ENCODE peak calls at places on chromosomes 4 and X, in eight cellular contexts. I is fibroblast of mammary gland; S is CD8-positive, alpha-beta T cell; J is kidney; X is endothelial cell of umbilical vein; Q is spleen; V is choroid plexus epithelial cell; U is right lobe of liver. E is an unnamed sample.

GRCh38 chrX:106963111-106963510 is 36.9 kb downstream of the MORC4 start:
- DNase-seq in S (no peak), Q (no peak), I (no peak), X (no peak), U (no peak), V (no peak), J (no peak), E (no peak)

GRCh38 chr4:112516401-112517066 is 554 bp upstream of the NEUROG2 start:
- DNase-seq in Q (no peak), I (no peak), V (no peak), J (peak; percentile 48), U (no peak), X (no peak), S (no peak), E (no peak)

GRCh38 chr4:83128235-83128929 is 13.9 kb upstream of the PLAC8 start:
- DNase-seq in J (no peak), Q (no peak), S (no peak), X (no peak), I (peak; percentile 89), U (no peak), V (peak; percentile 96), E (peak; percentile 43)

GRCh38 chr4:90071289-90072235 is 55.6 kb upstream of the CCSER1 start:
- DNase-seq in Q (no peak), I (no peak), S (no peak), V (no peak), J (no peak), U (no peak), X (no peak), E (no peak)

GRCh38 chrX:2848806-2849420 is 20.2 kb downstream of the GYG2 start:
- DNase-seq in Q (no peak), V (peak; percentile 76), J (no peak), U (no peak), X (no peak), S (no peak), I (peak; percentile 23), E (no peak)

GRCh38 chrX:150465856-150466775 is 102.3 kb upstream of the MTM1 start:
- DNase-seq in U (no peak), Q (no peak), J (no peak), S (no peak), V (no peak), X (no peak), I (no peak), E (no peak)

GRCh38 chr4:115361781-115362180 is 248.4 kb upstream of the NDST4 start:
- DNase-seq in I (peak; percentile 22), Q (no peak), U (no peak), S (no peak), V (peak; percentile 16), J (no peak), X (no peak), E (no peak)

GRCh38 chrX:45801554-45801953 is 600.9 kb upstream of the DIPK2B start:
- DNase-seq in J (no peak), Q (no peak), S (no peak), V (peak; percentile 74), I (peak; percentile 65), X (peak; percentile 43), U (no peak), E (no peak)

GRCh38 chr4:56468097-56468422 is 643 bp downstream of the SRP72 start:
- DNase-seq in X (peak; percentile 67), I (peak; percentile 31), U (peak; percentile 55), S (no peak), V (peak; percentile 52), J (no peak), Q (no peak), E (no peak)

DNA sequence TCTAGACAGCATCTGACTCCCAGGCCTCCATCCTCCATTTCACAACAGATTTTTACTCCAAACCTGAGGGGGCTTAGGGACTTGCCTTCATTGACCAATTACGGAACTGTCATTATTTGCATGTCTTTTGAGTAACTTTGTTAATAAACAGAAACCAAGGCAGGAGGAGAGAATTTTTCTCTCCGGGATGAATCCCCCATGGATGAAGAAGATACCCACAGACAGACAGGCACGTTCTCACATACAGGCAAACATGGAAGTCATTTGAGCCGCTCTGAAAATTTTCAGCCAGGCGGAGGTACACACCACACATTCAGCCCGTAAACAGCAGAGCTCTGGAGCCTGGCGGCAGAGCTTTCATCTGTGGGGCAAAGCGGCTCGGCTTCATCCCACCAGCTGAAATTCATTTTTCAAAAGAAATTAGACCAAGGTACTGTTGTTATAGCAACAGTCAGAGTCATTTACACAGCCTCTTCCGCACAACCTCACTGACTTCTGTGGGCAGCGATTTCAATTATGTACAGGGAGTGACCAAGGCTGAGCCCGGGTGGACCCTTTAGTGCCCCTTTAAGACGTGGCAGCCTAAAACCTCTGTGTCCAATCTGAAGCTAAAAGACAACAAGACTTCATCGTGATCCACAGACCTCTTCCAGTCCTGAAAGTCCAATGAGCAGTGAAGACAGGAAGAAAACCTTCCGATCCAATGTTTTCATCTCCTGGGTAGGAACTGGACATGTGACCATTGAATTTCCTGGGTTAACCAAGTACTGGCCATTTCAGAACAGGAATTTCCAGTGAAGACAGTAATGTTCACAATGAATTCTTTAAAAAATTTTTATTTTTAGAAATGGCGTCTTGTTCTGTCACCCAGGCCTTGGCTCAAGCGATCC is 237.0 kb downstream of the MGST2 start:
- DNase-seq in U (no peak), S (no peak), X (no peak), I (peak; percentile 33), V (peak; percentile 40), Q (no peak), J (no peak), E (no peak)
- H3K4me3 ChIP-seq in U (peak overlapping the region; percentile 26), S (no peak overlapping the region), X (no peak overlapping the region), I (peak overlapping the region; percentile 43), V (peak overlapping the region; percentile 47), Q (no peak overlapping the region), J (peak overlapping the region; percentile 85), E (no peak overlapping the region)

GRCh38 chrX:100615015-100615414 is 21.6 kb downstream of the TSPAN6 start:
- DNase-seq in V (peak; percentile 86), X (peak; percentile 74), I (peak; percentile 75), U (peak; percentile 49), S (no peak), J (no peak), Q (no peak), E (no peak)
- TF ChIP-seq CTCF in V (peak; percentile 76), X (peak; percentile 60), I (peak; percentile 77), U (peak; percentile 54), S (no peak), J (peak; percentile 24), Q (peak; percentile 23), E (no peak)

GRCh38 chr4:103567591-103567990 is 152.2 kb downstream of the TACR3 start:
- DNase-seq in U (no peak), I (no peak), V (no peak), Q (no peak), S (no peak), X (no peak), J (no peak), E (no peak)
- H3K4me3 ChIP-seq in U (no peak overlapping the region), I (no peak overlapping the region), V (no peak overlapping the region), Q (no peak overlapping the region), S (no peak overlapping the region), X (no peak overlapping the region), J (no peak overlapping the region), E (no peak overlapping the region)

DNA sequence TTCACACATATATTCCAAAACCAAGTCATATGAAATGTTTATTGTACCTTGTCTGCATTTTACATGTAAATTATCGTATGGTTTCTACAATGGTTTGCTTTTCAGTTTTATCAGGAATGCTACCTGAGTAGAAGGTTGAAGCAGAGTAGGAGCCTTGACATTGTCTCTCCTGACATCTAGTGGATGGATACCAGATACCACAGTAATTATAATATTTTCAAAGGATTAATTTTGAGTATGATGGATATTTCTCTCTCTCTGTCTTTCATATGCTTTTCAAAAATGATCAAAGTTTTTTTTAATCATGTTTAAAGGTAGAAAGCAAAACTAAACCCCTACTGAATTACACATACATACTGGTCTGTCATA is 109.4 kb upstream of the KLHL13 start:
- DNase-seq in V (peak; percentile 21), Q (no peak), X (peak; percentile 65), U (no peak), I (peak; percentile 29), S (no peak), J (no peak), E (no peak)
- TF ChIP-seq CTCF in V (peak; percentile 42), Q (peak; percentile 17), X (peak; percentile 24), U (peak; percentile 61), I (peak; percentile 52), S (no peak), J (peak; percentile 11), E (peak; percentile 10)

GRCh38 chrX:96684339-96685204 is at the start of gene DIAPH2:
- DNase-seq in I (peak; percentile 78), J (peak; percentile 86), V (peak; percentile 85), Q (peak; percentile 94), S (peak; percentile 76), X (peak; percentile 76), U (peak; percentile 86), E (peak; percentile 92)
- H3K4me3 ChIP-seq in I (peak within 1 kb of the TSS; percentile 68), J (peak within 1 kb of the TSS; percentile 55), V (peak within 1 kb of the TSS; percentile 73), Q (peak within 1 kb of the TSS; percentile 68), S (peak within 1 kb of the TSS; percentile 60), X (peak within 1 kb of the TSS; percentile 76), U (peak within 1 kb of the TSS; percentile 72), E (peak within 1 kb of the TSS; percentile 48)

GRCh38 chr4:118842055-118842454 is 6.1 kb upstream of the SEC24D start:
- DNase-seq in I (peak; percentile 77), U (no peak), V (no peak), Q (no peak), J (no peak), S (no peak), X (peak; percentile 71), E (no peak)

GRCh38 chr4:118835896-118836762 is at the start of gene SEC24D:
- DNase-seq in I (peak; percentile 85), S (peak; percentile 87), Q (peak; percentile 97), U (peak; percentile 91), V (peak; percentile 89), X (peak; percentile 89), J (peak; percentile 96), E (peak; percentile 91)

GRCh38 chr4:118843237-118843636 is 7.3 kb upstream of the SEC24D start:
- DNase-seq in U (no peak), S (no peak), J (no peak), V (no peak), X (no peak), I (no peak), Q (no peak), E (no peak)

GRCh38 chr4:118836763-118837507 is 1.0 kb upstream of the SEC24D start:
- DNase-seq in I (no peak), U (no peak), X (no peak), Q (no peak), V (no peak), J (no peak), S (no peak), E (no peak)

DNA sequence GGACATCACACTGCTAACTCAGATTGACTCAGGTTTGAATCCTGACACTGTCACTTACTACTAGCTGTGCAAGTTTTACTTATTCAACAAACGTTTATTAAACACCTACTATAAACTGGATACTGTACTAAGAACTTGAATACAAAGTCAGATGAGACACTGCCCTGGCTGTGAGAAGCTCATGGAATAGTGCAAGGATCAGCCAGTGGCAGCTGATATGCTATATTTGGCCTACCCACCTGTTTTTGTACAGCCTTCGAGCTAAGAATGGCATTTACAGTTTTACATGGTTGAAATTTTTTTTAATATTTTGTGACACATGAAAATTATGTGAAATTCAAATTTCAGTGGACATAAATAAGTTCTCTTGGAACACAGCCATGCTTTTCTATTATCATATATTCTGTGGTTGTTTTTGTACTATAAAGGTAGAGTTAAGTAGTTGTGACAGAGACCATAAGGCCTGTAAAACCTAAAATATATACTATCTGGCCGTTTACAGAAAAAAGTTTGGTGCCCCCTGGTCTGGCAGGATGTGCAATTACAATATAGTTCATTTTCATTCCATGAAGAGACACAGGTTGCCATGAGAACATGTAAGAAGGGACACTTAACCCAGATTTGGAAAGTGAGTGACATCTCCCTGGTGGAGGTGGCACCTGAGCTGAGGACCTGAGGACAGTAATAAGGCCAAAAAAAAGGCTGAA is 3.4 kb upstream of the SEC24D start:
- DNase-seq in S (no peak), Q (no peak), U (no peak), V (no peak), X (no peak), I (no peak), J (no peak), E (no peak)
- TF ChIP-seq CTCF in S (peak; percentile 55), Q (no peak), U (no peak), V (no peak), X (no peak), I (no peak), J (no peak), E (no peak)

E was measured in mucosa of descending colon.